ENCODE peak calls at places on chromosome 4, in seven cellular contexts. N, T, X, I, G, D and B are unnamed samples.
A peak's percentile ranks its signal among the peaks of the same experiment; 100 is the strongest.

GRCh38 chr4:107034982-107035710 is 967 bp downstream of the DKK2 start:
- DNase-seq in N (no peak), T (no peak), X (no peak), I (no peak), G (peak; percentile 53), D (peak; percentile 51), B (peak; percentile 25)

GRCh38 chr4:4803904-4804296 is 55.6 kb upstream of the MSX1 start:
- DNase-seq in N (no peak), T (no peak), X (no peak), I (no peak), G (no peak), D (no peak), B (no peak)

GRCh38 chr4:40473578-40474388 is 138.7 kb downstream of the CHRNA9 start:
- DNase-seq in N (no peak), T (no peak), X (no peak), I (no peak), G (no peak), D (no peak), B (no peak)

GRCh38 chr4:75490155-75490554 is 24.0 kb downstream of the RCHY1 start:
- DNase-seq in N (no peak), T (no peak), X (no peak), I (peak; percentile 25), G (no peak), D (no peak), B (peak; percentile 30)

GRCh38 chr4:6943870-6944195 is 34.2 kb downstream of the TBC1D14 start:
- DNase-seq in N (no peak), T (no peak), X (no peak), I (no peak), G (no peak), D (no peak), B (no peak)

GRCh38 chr4:121829511-121829910 is 5.8 kb upstream of the CCNA2 start:
- DNase-seq in N (no peak), T (no peak), X (no peak), I (no peak), G (no peak), D (no peak), B (peak; percentile 12)

GRCh38 chr4:57876934-57877554 is 766.9 kb upstream of the IGFBP7 start:
- DNase-seq in N (no peak), T (no peak), X (no peak), I (no peak), G (no peak), D (no peak), B (no peak)

GRCh38 chr4:1400191-1400805 is 5.9 kb downstream of the NKX1-1 start:
- DNase-seq in N (no peak), T (no peak), X (no peak), I (no peak), G (no peak), D (no peak), B (no peak)

GRCh38 chr4:158535130-158535614 is 13.5 kb downstream of the RXFP1 start:
- DNase-seq in N (no peak), T (no peak), X (no peak), I (no peak), G (no peak), D (no peak), B (peak; percentile 57)

GRCh38 chr4:10926025-10926424 is 241.5 kb upstream of the CLNK start:
- DNase-seq in N (no peak), T (no peak), X (no peak), I (no peak), G (no peak), D (no peak), B (peak; percentile 35)

GRCh38 chr4:172648471-172648870 is 520.1 kb upstream of the GALNT7 start:
- DNase-seq in N (no peak), T (no peak), X (no peak), I (no peak), G (no peak), D (no peak), B (no peak)

GRCh38 chr4:22514431-22514830 is 1.4 kb downstream of the ADGRA3 start:
- DNase-seq in N (no peak), T (no peak), X (no peak), I (no peak), G (no peak), D (no peak), B (peak; percentile 32)

GRCh38 chr4:20359692-20360091 is 108.0 kb downstream of the SLIT2 start:
- DNase-seq in N (no peak), T (no peak), X (no peak), I (no peak), G (no peak), D (no peak), B (no peak)

GRCh38 chr4:39043058-39043696 is 11.0 kb upstream of the TMEM156 start:
- DNase-seq in N (no peak), T (no peak), X (no peak), I (no peak), G (no peak), D (no peak), B (no peak)

GRCh38 chr4:145387079-145387478 is 94.6 kb upstream of the SMAD1 start:
- DNase-seq in N (no peak), T (no peak), X (no peak), I (no peak), G (no peak), D (no peak), B (no peak)

GRCh38 chr4:109046549-109047171 is 255.8 kb downstream of the COL25A1 start:
- DNase-seq in N (no peak), T (no peak), X (no peak), I (no peak), G (no peak), D (no peak), B (peak; percentile 81)

GRCh38 chr4:184406915-184407314 is 67.4 kb downstream of the IRF2 start:
- DNase-seq in N (no peak), T (no peak), X (peak; percentile 77), I (no peak), G (no peak), D (no peak), B (no peak)

GRCh38 chr4:46594658-46595057 is 204.7 kb upstream of the GABRA2 start:
- DNase-seq in N (no peak), T (no peak), X (no peak), I (peak; percentile 2), G (no peak), D (no peak), B (no peak)

GRCh38 chr4:173489514-173489913 is 40.5 kb downstream of the HAND2 start:
- DNase-seq in N (no peak), T (no peak), X (no peak), I (peak; percentile 4), G (no peak), D (no peak), B (peak; percentile 59)

GRCh38 chr4:156723951-156724668 is 247.5 kb downstream of the PDGFC start:
- DNase-seq in N (no peak), T (no peak), X (no peak), I (no peak), G (peak; percentile 18), D (no peak), B (peak; percentile 50)

GRCh38 chr4:68152411-68152810 is 22.7 kb upstream of the TMPRSS11F start:
- DNase-seq in N (no peak), T (no peak), X (no peak), I (no peak), G (no peak), D (no peak), B (no peak)

GRCh38 chr4:176769519-176769918 is 23.2 kb downstream of the VEGFC start:
- DNase-seq in N (no peak), T (no peak), X (no peak), I (no peak), G (no peak), D (no peak), B (peak; percentile 75)

GRCh38 chr4:159216834-159217233 is 114.0 kb downstream of the RAPGEF2 start:
- DNase-seq in N (no peak), T (no peak), X (no peak), I (no peak), G (no peak), D (no peak), B (no peak)

GRCh38 chr4:109164011-109164410 is 138.4 kb downstream of the COL25A1 start:
- DNase-seq in N (no peak), T (no peak), X (no peak), I (no peak), G (no peak), D (peak; percentile 24), B (no peak)

GRCh38 chr4:8414377-8414776 is 26.1 kb downstream of the ACOX3 start:
- DNase-seq in N (peak; percentile 17), T (no peak), X (no peak), I (no peak), G (no peak), D (no peak), B (peak; percentile 67)

GRCh38 chr4:168449740-168450442 is 30.4 kb downstream of the DDX60L start:
- DNase-seq in N (no peak), T (no peak), X (no peak), I (no peak), G (no peak), D (no peak), B (peak; percentile 12)

GRCh38 chr4:108926058-108926457 is 163.2 kb upstream of the ETNPPL start:
- DNase-seq in N (no peak), T (no peak), X (no peak), I (no peak), G (no peak), D (no peak), B (peak; percentile 29)

GRCh38 chr4:107125496-107125895 is 89.4 kb upstream of the DKK2 start:
- DNase-seq in N (no peak), T (no peak), X (no peak), I (no peak), G (no peak), D (no peak), B (no peak)

GRCh38 chr4:183337349-183337748 is 15.1 kb upstream of the CLDN24 start:
- DNase-seq in N (no peak), T (no peak), X (no peak), I (no peak), G (no peak), D (no peak), B (no peak)

GRCh38 chr4:536351-536972 is 37.5 kb downstream of the PIGG start:
- DNase-seq in N (no peak), T (no peak), X (no peak), I (no peak), G (no peak), D (no peak), B (no peak)

GRCh38 chr4:139530833-139531427 is 25.1 kb downstream of the SETD7 start:
- DNase-seq in N (peak; percentile 36), T (peak; percentile 3), X (peak; percentile 71), I (peak; percentile 20), G (peak; percentile 80), D (peak; percentile 82), B (peak; percentile 67)

GRCh38 chr4:7966281-7967062 is 26.8 kb upstream of the AFAP1 start:
- DNase-seq in N (no peak), T (no peak), X (no peak), I (no peak), G (no peak), D (no peak), B (no peak)

GRCh38 chr4:171157462-171158082 is 655.6 kb upstream of the GALNTL6 start:
- DNase-seq in N (no peak), T (no peak), X (no peak), I (no peak), G (no peak), D (no peak), B (no peak)

GRCh38 chr4:140721088-140721421 is 35.1 kb downstream of the TBC1D9 start:
- DNase-seq in N (no peak), T (no peak), X (no peak), I (no peak), G (no peak), D (no peak), B (no peak)

GRCh38 chr4:40672528-40673522 is 43.2 kb upstream of the RBM47 start:
- DNase-seq in N (peak; percentile 20), T (no peak), X (no peak), I (no peak), G (no peak), D (no peak), B (peak; percentile 72)

GRCh38 chr4:81724925-81725329 is 253.2 kb upstream of the RASGEF1B start:
- DNase-seq in N (peak; percentile 51), T (peak; percentile 42), X (peak; percentile 50), I (peak; percentile 31), G (no peak), D (no peak), B (no peak)

GRCh38 chr4:819401-820229 is 6.3 kb downstream of the CPLX1 start:
- DNase-seq in N (no peak), T (no peak), X (no peak), I (no peak), G (no peak), D (no peak), B (no peak)

GRCh38 chr4:61619528-61619927 is 419.4 kb downstream of the ADGRL3 start:
- DNase-seq in N (no peak), T (no peak), X (no peak), I (no peak), G (peak; percentile 22), D (no peak), B (no peak)